ENCODE peak calls at places on chromosomes 7 and 10, in five cellular contexts. F is left colon; G is GM12892; W is iris pigment epithelial cell; H is stimulated activated naive CD8-positive, alpha-beta T cell treated with anti-CD3 and anti-CD28 coated beads, Interleukin-15, amount 100 ng/mL, for 72 hours. J is an unnamed sample.

GRCh38 chr7:121755286-121755685 is 117.7 kb upstream of the PTPRZ1 start:
- DNase-seq in F (no peak), G (no peak), W (peak), H (no peak), J (no peak)

GRCh38 chr7:81725003-81725402 is 44.8 kb downstream of the HGF start:
- DNase-seq in F (no peak), G (no peak), W (peak), H (no peak), J (no peak)

GRCh38 chr10:22634093-22634492 is 80.3 kb downstream of the PIP4K2A start:
- DNase-seq in F (no peak), G (no peak), W (no peak), H (no peak), J (no peak)

GRCh38 chr7:69787736-69788431 is 189.6 kb downstream of the AUTS2 start:
- DNase-seq in F (no peak), G (no peak), W (no peak), H (no peak), J (no peak)

GRCh38 chr7:5824297-5824610 is 42.8 kb upstream of the RNF216 start:
- DNase-seq in F (no peak), G (no peak), W (no peak), H (peak), J (no peak)

GRCh38 chr7:39971924-39972323 is 21.9 kb downstream of the CDK13 start:
- DNase-seq in F (no peak), G (no peak), W (no peak), H (no peak), J (no peak)

GRCh38 chr7:134750083-134751062 is 29.1 kb upstream of the CALD1 start:
- DNase-seq in F (peak), G (peak), W (peak), H (peak), J (peak)

GRCh38 chr10:23106508-23106907 is 11.1 kb downstream of the MSRB2 start:
- DNase-seq in F (no peak), G (no peak), W (no peak), H (no peak), J (no peak)

GRCh38 chr7:83058667-83059066 is 104.0 kb downstream of the PCLO start:
- DNase-seq in F (no peak), G (no peak), W (no peak), H (no peak), J (no peak)

GRCh38 chr7:105806592-105807266 is 69.7 kb downstream of the ATXN7L1 start:
- DNase-seq in F (no peak), G (peak), W (peak), H (peak), J (peak)

GRCh38 chr10:31138026-31138553 is 106.4 kb upstream of the ZNF438 start:
- DNase-seq in F (no peak), G (no peak), W (peak), H (no peak), J (no peak)

GRCh38 chr10:121781101-121781500 is 146.7 kb downstream of the ATE1 start:
- DNase-seq in F (no peak), G (no peak), W (no peak), H (no peak), J (no peak)

GRCh38 chr10:132198381-132199181 is 11.8 kb downstream of the DPYSL4 start:
- DNase-seq in F (no peak), G (no peak), W (no peak), H (no peak), J (no peak)

GRCh38 chr7:45088821-45089313 is at the start of gene NACAD:
- DNase-seq in F (peak), G (no peak), W (no peak), H (no peak), J (no peak)

GRCh38 chr7:149473251-149473650 is 12.4 kb upstream of the ZNF777 start:
- DNase-seq in F (no peak), G (no peak), W (no peak), H (no peak), J (no peak)

GRCh38 chr10:72322280-72323058 is 32.2 kb downstream of the DNAJB12 start:
- DNase-seq in F (no peak), G (peak), W (no peak), H (peak), J (no peak)

GRCh38 chr7:157293413-157293788 is 43.4 kb upstream of the DNAJB6 start:
- DNase-seq in F (no peak), G (no peak), W (no peak), H (no peak), J (no peak)

GRCh38 chr10:82866424-82867020 is 991.5 kb downstream of the NRG3 start:
- DNase-seq in F (no peak), G (no peak), W (peak), H (no peak), J (no peak)

GRCh38 chr10:104311184-104311720 is 27.0 kb downstream of the ITPRIP start:
- DNase-seq in F (no peak), G (no peak), W (no peak), H (no peak), J (no peak)

GRCh38 chr10:16948335-16948734 is 131.1 kb upstream of the RSU1 start:
- DNase-seq in F (no peak), G (no peak), W (no peak), H (peak), J (no peak)

GRCh38 chr7:80609732-80610131 is 28.7 kb upstream of the CD36 start:
- DNase-seq in F (no peak), G (no peak), W (no peak), H (no peak), J (no peak)

GRCh38 chr10:86366033-86366901 is at the start of gene GRID1:
- DNase-seq in F (peak), G (no peak), W (peak), H (no peak), J (no peak)

GRCh38 chr10:60718891-60719290 is 59.4 kb upstream of the CDK1 start:
- DNase-seq in F (no peak), G (no peak), W (peak), H (no peak), J (no peak)